ENCODE peak calls at places on chromosomes 16 and 17, in ten cellular contexts. One of them, this sample, is unnamed.

GRCh38 chr17:27540300-27541105 is 84.3 kb downstream of the KSR1 start:
- DNase-seq in H1: no peak
- DNase-seq in uterus: peak
- DNase-seq in ascending aorta: peak
- DNase-seq in left lung: peak
- DNase-seq in RWPE1: no peak
- DNase-seq in ovary: peak
- DNase-seq in A549: peak
- DNase-seq in fibroblast of lung: peak
- DNase-seq in CD8-positive, alpha-beta memory T cell: no peak
- DNase-seq in this sample: no peak

GRCh38 chr16:78684655-78685400 is 585.4 kb downstream of the WWOX start:
- DNase-seq in left lung: no peak
- DNase-seq in ovary: no peak
- DNase-seq in ascending aorta: no peak
- DNase-seq in uterus: peak
- DNase-seq in H1: no peak
- DNase-seq in CD8-positive, alpha-beta memory T cell: no peak
- DNase-seq in RWPE1: peak
- DNase-seq in A549: no peak
- DNase-seq in fibroblast of lung: peak
- DNase-seq in this sample: no peak

GRCh38 chr16:87821346-87822001 is 47.8 kb downstream of the SLC7A5 start:
- DNase-seq in CD8-positive, alpha-beta memory T cell: no peak
- DNase-seq in uterus: no peak
- DNase-seq in A549: no peak
- DNase-seq in H1: no peak
- DNase-seq in ascending aorta: no peak
- DNase-seq in ovary: no peak
- DNase-seq in left lung: no peak
- DNase-seq in RWPE1: no peak
- DNase-seq in fibroblast of lung: no peak
- DNase-seq in this sample: no peak

GRCh38 chr17:81865358-81865732 is 5.0 kb upstream of the P4HB start:
- DNase-seq in ascending aorta: no peak
- DNase-seq in CD8-positive, alpha-beta memory T cell: no peak
- DNase-seq in fibroblast of lung: no peak
- DNase-seq in RWPE1: no peak
- DNase-seq in A549: no peak
- DNase-seq in ovary: no peak
- DNase-seq in H1: no peak
- DNase-seq in uterus: no peak
- DNase-seq in left lung: no peak
- DNase-seq in this sample: no peak

GRCh38 chr17:40361925-40362695 is 2.4 kb downstream of the GJD3 start:
- DNase-seq in fibroblast of lung: no peak
- DNase-seq in ascending aorta: no peak
- DNase-seq in CD8-positive, alpha-beta memory T cell: no peak
- DNase-seq in left lung: peak
- DNase-seq in H1: no peak
- DNase-seq in RWPE1: no peak
- DNase-seq in A549: no peak
- DNase-seq in ovary: no peak
- DNase-seq in uterus: no peak
- DNase-seq in this sample: no peak

GRCh38 chr16:70713342-70713741 is 27.5 kb upstream of the MTSS2 start:
- DNase-seq in fibroblast of lung: peak
- DNase-seq in ascending aorta: no peak
- DNase-seq in left lung: no peak
- DNase-seq in A549: no peak
- DNase-seq in RWPE1: no peak
- DNase-seq in ovary: no peak
- DNase-seq in uterus: no peak
- DNase-seq in H1: no peak
- DNase-seq in CD8-positive, alpha-beta memory T cell: no peak
- DNase-seq in this sample: no peak

GRCh38 chr17:61834610-61835009 is 28.7 kb downstream of the BRIP1 start:
- DNase-seq in RWPE1: no peak
- DNase-seq in ovary: no peak
- DNase-seq in uterus: no peak
- DNase-seq in ascending aorta: no peak
- DNase-seq in H1: no peak
- DNase-seq in fibroblast of lung: no peak
- DNase-seq in left lung: no peak
- DNase-seq in A549: no peak
- DNase-seq in CD8-positive, alpha-beta memory T cell: no peak
- DNase-seq in this sample: no peak

GRCh38 chr16:86919531-86920305 is 341.4 kb downstream of the FOXL1 start:
- DNase-seq in A549: no peak
- DNase-seq in RWPE1: no peak
- DNase-seq in H1: no peak
- DNase-seq in ovary: no peak
- DNase-seq in fibroblast of lung: no peak
- DNase-seq in CD8-positive, alpha-beta memory T cell: no peak
- DNase-seq in ascending aorta: no peak
- DNase-seq in left lung: no peak
- DNase-seq in uterus: no peak
- DNase-seq in this sample: peak

DNA sequence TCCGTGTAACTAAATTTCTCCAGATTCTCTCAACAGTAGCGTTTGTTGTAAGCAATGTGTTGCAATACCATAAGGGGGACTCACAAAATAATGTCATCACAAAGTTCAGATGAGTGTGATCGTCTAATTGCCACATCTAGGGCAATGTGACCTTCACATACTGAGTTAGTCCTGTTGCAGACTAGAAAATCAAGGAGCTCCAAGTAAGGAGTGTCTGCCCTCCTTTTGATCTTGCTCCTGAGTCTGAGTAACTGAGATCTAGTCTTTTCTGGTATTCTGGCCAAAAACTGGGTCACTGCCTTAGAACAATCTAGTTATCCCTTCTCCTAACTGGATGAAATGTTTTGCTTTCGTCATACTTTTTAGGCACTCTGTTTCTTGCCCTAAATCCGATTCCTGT is 712.1 kb downstream of the CDH11 start:
- DNase-seq in left lung: no peak
- DNase-seq in A549: no peak
- DNase-seq in ovary: no peak
- DNase-seq in ascending aorta: no peak
- DNase-seq in CD8-positive, alpha-beta memory T cell: no peak
- DNase-seq in RWPE1: no peak
- DNase-seq in uterus: peak
- DNase-seq in fibroblast of lung: peak
- DNase-seq in H1: no peak
- DNase-seq in this sample: no peak
- H3K27ac ChIP-seq in left lung: no peak
- H3K27ac ChIP-seq in A549: no peak
- H3K27ac ChIP-seq in ovary: no peak
- H3K27ac ChIP-seq in ascending aorta: no peak
- H3K27ac ChIP-seq in CD8-positive, alpha-beta memory T cell: no peak
- H3K27ac ChIP-seq in RWPE1: no peak
- H3K27ac ChIP-seq in uterus: peak
- H3K27ac ChIP-seq in fibroblast of lung: no peak
- H3K27ac ChIP-seq in H1: no peak
- H3K27ac ChIP-seq in this sample: no peak

DNA sequence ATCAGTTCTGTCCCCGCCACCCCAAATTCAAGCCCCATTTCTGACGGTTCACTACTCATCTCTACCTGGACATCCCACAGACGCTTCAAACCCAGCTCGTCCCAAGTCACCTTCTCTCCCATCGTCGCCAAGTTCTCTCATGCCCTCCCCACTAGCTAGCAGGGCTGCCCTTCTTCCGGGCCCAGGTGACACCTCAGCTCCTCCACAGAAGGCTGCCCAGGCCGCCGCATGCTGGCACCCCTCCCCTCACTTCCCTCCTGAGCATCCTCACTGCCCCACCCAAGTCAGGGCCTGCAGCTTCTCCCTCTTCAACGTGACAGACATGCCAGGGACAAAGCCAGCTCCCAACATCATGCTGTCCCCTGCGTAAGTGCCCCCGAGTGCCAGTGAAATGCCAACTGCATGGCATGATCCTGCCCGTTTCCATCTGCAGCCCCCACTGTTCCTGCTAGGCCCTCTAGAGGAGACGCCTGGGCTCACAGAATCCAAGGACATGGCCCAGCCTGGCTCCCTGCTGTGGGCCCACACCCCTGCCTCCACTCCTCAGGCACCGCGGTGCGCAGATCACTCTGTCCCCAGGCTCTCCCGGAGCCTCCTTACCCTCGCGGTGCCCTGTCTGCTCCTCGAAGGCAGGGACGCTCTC is 5.9 kb downstream of the CYB561 start:
- DNase-seq in CD8-positive, alpha-beta memory T cell: peak
- DNase-seq in RWPE1: no peak
- DNase-seq in ovary: no peak
- DNase-seq in H1: no peak
- DNase-seq in left lung: peak
- DNase-seq in A549: no peak
- DNase-seq in fibroblast of lung: no peak
- DNase-seq in uterus: no peak
- DNase-seq in ascending aorta: no peak
- DNase-seq in this sample: no peak
- H3K27ac ChIP-seq in CD8-positive, alpha-beta memory T cell: peak
- H3K27ac ChIP-seq in RWPE1: peak
- H3K27ac ChIP-seq in ovary: no peak
- H3K27ac ChIP-seq in H1: no peak
- H3K27ac ChIP-seq in left lung: peak
- H3K27ac ChIP-seq in A549: no peak
- H3K27ac ChIP-seq in fibroblast of lung: no peak
- H3K27ac ChIP-seq in uterus: no peak
- H3K27ac ChIP-seq in ascending aorta: no peak
- H3K27ac ChIP-seq in this sample: no peak

GRCh38 chr16:79982356-79982755 is 381.8 kb upstream of the MAF start:
- DNase-seq in RWPE1: no peak
- DNase-seq in A549: no peak
- DNase-seq in fibroblast of lung: no peak
- DNase-seq in left lung: no peak
- DNase-seq in H1: no peak
- DNase-seq in uterus: no peak
- DNase-seq in ascending aorta: no peak
- DNase-seq in CD8-positive, alpha-beta memory T cell: no peak
- DNase-seq in ovary: no peak
- DNase-seq in this sample: no peak
- H3K27ac ChIP-seq in RWPE1: no peak
- H3K27ac ChIP-seq in A549: no peak
- H3K27ac ChIP-seq in fibroblast of lung: no peak
- H3K27ac ChIP-seq in left lung: no peak
- H3K27ac ChIP-seq in H1: no peak
- H3K27ac ChIP-seq in uterus: no peak
- H3K27ac ChIP-seq in ascending aorta: no peak
- H3K27ac ChIP-seq in CD8-positive, alpha-beta memory T cell: no peak
- H3K27ac ChIP-seq in ovary: no peak
- H3K27ac ChIP-seq in this sample: no peak

GRCh38 chr16:66752379-66752778 is 970 bp upstream of the DYNC1LI2 start:
- DNase-seq in left lung: no peak
- DNase-seq in A549: no peak
- DNase-seq in uterus: no peak
- DNase-seq in fibroblast of lung: no peak
- DNase-seq in RWPE1: no peak
- DNase-seq in ascending aorta: no peak
- DNase-seq in H1: no peak
- DNase-seq in CD8-positive, alpha-beta memory T cell: no peak
- DNase-seq in ovary: no peak
- DNase-seq in this sample: no peak
- H3K27ac ChIP-seq in left lung: peak
- H3K27ac ChIP-seq in A549: no peak
- H3K27ac ChIP-seq in uterus: peak
- H3K27ac ChIP-seq in fibroblast of lung: no peak
- H3K27ac ChIP-seq in RWPE1: no peak
- H3K27ac ChIP-seq in ascending aorta: no peak
- H3K27ac ChIP-seq in H1: no peak
- H3K27ac ChIP-seq in CD8-positive, alpha-beta memory T cell: no peak
- H3K27ac ChIP-seq in ovary: no peak
- H3K27ac ChIP-seq in this sample: no peak

GRCh38 chr17:62895650-62896301 is 70.3 kb upstream of the TANC2 start:
- DNase-seq in RWPE1: no peak
- DNase-seq in uterus: no peak
- DNase-seq in ovary: no peak
- DNase-seq in ascending aorta: no peak
- DNase-seq in CD8-positive, alpha-beta memory T cell: no peak
- DNase-seq in left lung: no peak
- DNase-seq in H1: no peak
- DNase-seq in fibroblast of lung: no peak
- DNase-seq in A549: no peak
- DNase-seq in this sample: no peak

GRCh38 chr17:62892069-62892675 is 73.9 kb upstream of the TANC2 start:
- DNase-seq in H1: no peak
- DNase-seq in left lung: no peak
- DNase-seq in ovary: no peak
- DNase-seq in CD8-positive, alpha-beta memory T cell: no peak
- DNase-seq in RWPE1: no peak
- DNase-seq in uterus: no peak
- DNase-seq in fibroblast of lung: no peak
- DNase-seq in A549: no peak
- DNase-seq in ascending aorta: no peak
- DNase-seq in this sample: no peak

GRCh38 chr17:62897706-62898105 is 68.3 kb upstream of the TANC2 start:
- DNase-seq in uterus: no peak
- DNase-seq in ovary: no peak
- DNase-seq in left lung: no peak
- DNase-seq in CD8-positive, alpha-beta memory T cell: no peak
- DNase-seq in H1: no peak
- DNase-seq in ascending aorta: no peak
- DNase-seq in A549: no peak
- DNase-seq in fibroblast of lung: no peak
- DNase-seq in RWPE1: no peak
- DNase-seq in this sample: no peak

GRCh38 chr17:62892870-62893338 is 73.1 kb upstream of the TANC2 start:
- DNase-seq in H1: no peak
- DNase-seq in CD8-positive, alpha-beta memory T cell: no peak
- DNase-seq in uterus: no peak
- DNase-seq in RWPE1: peak
- DNase-seq in A549: peak
- DNase-seq in ovary: no peak
- DNase-seq in left lung: no peak
- DNase-seq in fibroblast of lung: peak
- DNase-seq in ascending aorta: no peak
- DNase-seq in this sample: no peak

GRCh38 chr17:62895256-62895649 is 70.8 kb upstream of the TANC2 start:
- DNase-seq in left lung: no peak
- DNase-seq in ovary: no peak
- DNase-seq in RWPE1: no peak
- DNase-seq in CD8-positive, alpha-beta memory T cell: no peak
- DNase-seq in uterus: no peak
- DNase-seq in A549: no peak
- DNase-seq in ascending aorta: no peak
- DNase-seq in H1: no peak
- DNase-seq in fibroblast of lung: no peak
- DNase-seq in this sample: no peak
- H3K27ac ChIP-seq in left lung: peak
- H3K27ac ChIP-seq in ovary: no peak
- H3K27ac ChIP-seq in RWPE1: peak
- H3K27ac ChIP-seq in CD8-positive, alpha-beta memory T cell: no peak
- H3K27ac ChIP-seq in uterus: no peak
- H3K27ac ChIP-seq in A549: no peak
- H3K27ac ChIP-seq in ascending aorta: no peak
- H3K27ac ChIP-seq in H1: no peak
- H3K27ac ChIP-seq in fibroblast of lung: no peak
- H3K27ac ChIP-seq in this sample: no peak